ENCODE peak calls at places on chromosomes 11 and 22, in six cellular contexts. One of them, this sample, is unnamed.

GRCh38 chr22:44743804-44744211 is 8.6 kb upstream of the ARHGAP8 start:
- DNase-seq in pancreas: no peak
- DNase-seq in effector CD4-positive, alpha-beta T cell: no peak
- DNase-seq in activated T-cell treated with anti-CD3 and anti-CD28 coated beads, Interleukin-2, amount 50 U/mL, for 1 hour: no peak
- DNase-seq in T-helper 2 cell: no peak
- DNase-seq in adrenal gland: no peak
- DNase-seq in this sample: no peak

GRCh38 chr11:19560156-19560555 is 152.5 kb upstream of the NAV2 start:
- DNase-seq in effector CD4-positive, alpha-beta T cell: no peak
- DNase-seq in adrenal gland: no peak
- DNase-seq in pancreas: no peak
- DNase-seq in T-helper 2 cell: no peak
- DNase-seq in activated T-cell treated with anti-CD3 and anti-CD28 coated beads, Interleukin-2, amount 50 U/mL, for 1 hour: no peak
- DNase-seq in this sample: no peak

GRCh38 chr11:36376888-36377758 is 81.0 kb downstream of the PRR5L start:
- DNase-seq in pancreas: no peak
- DNase-seq in effector CD4-positive, alpha-beta T cell: peak
- DNase-seq in activated T-cell treated with anti-CD3 and anti-CD28 coated beads, Interleukin-2, amount 50 U/mL, for 1 hour: peak
- DNase-seq in T-helper 2 cell: peak
- DNase-seq in adrenal gland: peak
- DNase-seq in this sample: peak

GRCh38 chr22:50684986-50685385 is 12.4 kb downstream of the SHANK3 start:
- DNase-seq in adrenal gland: no peak
- DNase-seq in effector CD4-positive, alpha-beta T cell: no peak
- DNase-seq in pancreas: no peak
- DNase-seq in T-helper 2 cell: no peak
- DNase-seq in activated T-cell treated with anti-CD3 and anti-CD28 coated beads, Interleukin-2, amount 50 U/mL, for 1 hour: no peak
- DNase-seq in this sample: no peak

GRCh38 chr11:92384807-92385206 is 160.2 kb downstream of the FAT3 start:
- DNase-seq in adrenal gland: no peak
- DNase-seq in activated T-cell treated with anti-CD3 and anti-CD28 coated beads, Interleukin-2, amount 50 U/mL, for 1 hour: no peak
- DNase-seq in T-helper 2 cell: no peak
- DNase-seq in pancreas: no peak
- DNase-seq in effector CD4-positive, alpha-beta T cell: no peak
- DNase-seq in this sample: no peak

GRCh38 chr11:94218372-94218771 is 86.0 kb upstream of the IZUMO1R start:
- DNase-seq in adrenal gland: no peak
- DNase-seq in T-helper 2 cell: no peak
- DNase-seq in pancreas: no peak
- DNase-seq in activated T-cell treated with anti-CD3 and anti-CD28 coated beads, Interleukin-2, amount 50 U/mL, for 1 hour: no peak
- DNase-seq in effector CD4-positive, alpha-beta T cell: no peak
- DNase-seq in this sample: no peak

GRCh38 chr22:28018461-28018927 is 99.4 kb upstream of the PITPNB start:
- DNase-seq in T-helper 2 cell: no peak
- DNase-seq in effector CD4-positive, alpha-beta T cell: no peak
- DNase-seq in activated T-cell treated with anti-CD3 and anti-CD28 coated beads, Interleukin-2, amount 50 U/mL, for 1 hour: peak
- DNase-seq in pancreas: no peak
- DNase-seq in adrenal gland: peak
- DNase-seq in this sample: peak

GRCh38 chr11:111735262-111736116 is 30.7 kb downstream of the PPP2R1B start:
- DNase-seq in adrenal gland: peak
- DNase-seq in activated T-cell treated with anti-CD3 and anti-CD28 coated beads, Interleukin-2, amount 50 U/mL, for 1 hour: no peak
- DNase-seq in T-helper 2 cell: no peak
- DNase-seq in effector CD4-positive, alpha-beta T cell: no peak
- DNase-seq in pancreas: peak
- DNase-seq in this sample: peak

GRCh38 chr11:125167292-125167953 is 2.9 kb downstream of the PKNOX2 start:
- DNase-seq in T-helper 2 cell: no peak
- DNase-seq in adrenal gland: no peak
- DNase-seq in pancreas: peak
- DNase-seq in activated T-cell treated with anti-CD3 and anti-CD28 coated beads, Interleukin-2, amount 50 U/mL, for 1 hour: no peak
- DNase-seq in effector CD4-positive, alpha-beta T cell: no peak
- DNase-seq in this sample: peak

GRCh38 chr11:19027829-19028595 is 32.5 kb downstream of the MRGPRX2 start:
- DNase-seq in activated T-cell treated with anti-CD3 and anti-CD28 coated beads, Interleukin-2, amount 50 U/mL, for 1 hour: no peak
- DNase-seq in T-helper 2 cell: no peak
- DNase-seq in pancreas: peak
- DNase-seq in effector CD4-positive, alpha-beta T cell: no peak
- DNase-seq in adrenal gland: peak
- DNase-seq in this sample: no peak

GRCh38 chr11:134655189-134655937 is 243.3 kb upstream of the B3GAT1 start:
- DNase-seq in adrenal gland: no peak
- DNase-seq in effector CD4-positive, alpha-beta T cell: no peak
- DNase-seq in activated T-cell treated with anti-CD3 and anti-CD28 coated beads, Interleukin-2, amount 50 U/mL, for 1 hour: no peak
- DNase-seq in T-helper 2 cell: no peak
- DNase-seq in pancreas: no peak
- DNase-seq in this sample: no peak

GRCh38 chr11:853682-854448 is 11.2 kb downstream of the TSPAN4 start:
- DNase-seq in activated T-cell treated with anti-CD3 and anti-CD28 coated beads, Interleukin-2, amount 50 U/mL, for 1 hour: no peak
- DNase-seq in adrenal gland: no peak
- DNase-seq in T-helper 2 cell: no peak
- DNase-seq in pancreas: no peak
- DNase-seq in effector CD4-positive, alpha-beta T cell: no peak
- DNase-seq in this sample: no peak

GRCh38 chr11:108496643-108497256 is 1.4 kb downstream of the POGLUT3 start:
- DNase-seq in adrenal gland: no peak
- DNase-seq in pancreas: no peak
- DNase-seq in T-helper 2 cell: no peak
- DNase-seq in activated T-cell treated with anti-CD3 and anti-CD28 coated beads, Interleukin-2, amount 50 U/mL, for 1 hour: no peak
- DNase-seq in effector CD4-positive, alpha-beta T cell: no peak
- DNase-seq in this sample: no peak

GRCh38 chr11:57203359-57203758 is 21.6 kb downstream of the LRRC55 start:
- DNase-seq in pancreas: no peak
- DNase-seq in adrenal gland: peak
- DNase-seq in effector CD4-positive, alpha-beta T cell: no peak
- DNase-seq in activated T-cell treated with anti-CD3 and anti-CD28 coated beads, Interleukin-2, amount 50 U/mL, for 1 hour: no peak
- DNase-seq in T-helper 2 cell: no peak
- DNase-seq in this sample: no peak

GRCh38 chr11:92035488-92035887 is 189.1 kb upstream of the FAT3 start:
- DNase-seq in T-helper 2 cell: no peak
- DNase-seq in pancreas: no peak
- DNase-seq in effector CD4-positive, alpha-beta T cell: no peak
- DNase-seq in adrenal gland: no peak
- DNase-seq in activated T-cell treated with anti-CD3 and anti-CD28 coated beads, Interleukin-2, amount 50 U/mL, for 1 hour: no peak
- DNase-seq in this sample: no peak

GRCh38 chr11:104661901-104662300 is 236.4 kb downstream of the CASP12 start:
- DNase-seq in effector CD4-positive, alpha-beta T cell: no peak
- DNase-seq in T-helper 2 cell: no peak
- DNase-seq in activated T-cell treated with anti-CD3 and anti-CD28 coated beads, Interleukin-2, amount 50 U/mL, for 1 hour: no peak
- DNase-seq in adrenal gland: no peak
- DNase-seq in pancreas: no peak
- DNase-seq in this sample: no peak

GRCh38 chr22:43946391-43946680 is 8.9 kb upstream of the SAMM50 start:
- DNase-seq in T-helper 2 cell: no peak
- DNase-seq in activated T-cell treated with anti-CD3 and anti-CD28 coated beads, Interleukin-2, amount 50 U/mL, for 1 hour: no peak
- DNase-seq in adrenal gland: no peak
- DNase-seq in effector CD4-positive, alpha-beta T cell: no peak
- DNase-seq in pancreas: no peak
- DNase-seq in this sample: no peak

GRCh38 chr22:44129614-44129976 is 51.1 kb upstream of the PARVG start:
- DNase-seq in adrenal gland: no peak
- DNase-seq in pancreas: no peak
- DNase-seq in effector CD4-positive, alpha-beta T cell: no peak
- DNase-seq in T-helper 2 cell: no peak
- DNase-seq in activated T-cell treated with anti-CD3 and anti-CD28 coated beads, Interleukin-2, amount 50 U/mL, for 1 hour: no peak
- DNase-seq in this sample: peak